ENCODE peak calls at places on chromosomes 5 and 9, in four cellular contexts. One of them, this sample, is unnamed.

GRCh38 chr9:2017459-2018161 is 2.5 kb downstream of the SMARCA2 start:
- DNase-seq in prostate gland: peak
- DNase-seq in Daoy: peak
- DNase-seq in NCI-H1436: peak
- DNase-seq in this sample: peak

GRCh38 chr5:79876510-79876909 is 114.6 kb downstream of the MTX3 start:
- DNase-seq in prostate gland: no peak
- DNase-seq in Daoy: no peak
- DNase-seq in NCI-H1436: no peak
- DNase-seq in this sample: no peak

GRCh38 chr5:179143446-179143845 is 83.3 kb downstream of the ZNF354C start:
- DNase-seq in prostate gland: no peak
- DNase-seq in Daoy: no peak
- DNase-seq in NCI-H1436: no peak
- DNase-seq in this sample: no peak

GRCh38 chr9:7983361-7983974 is 183.9 kb upstream of the DMAC1 start:
- DNase-seq in Daoy: no peak
- DNase-seq in prostate gland: no peak
- DNase-seq in NCI-H1436: no peak
- DNase-seq in this sample: no peak

GRCh38 chr5:66981266-66981665 is 215.3 kb downstream of the CD180 start:
- DNase-seq in prostate gland: no peak
- DNase-seq in NCI-H1436: no peak
- DNase-seq in Daoy: no peak
- DNase-seq in this sample: no peak

GRCh38 chr5:80149161-80149609 is 106.7 kb downstream of the SERINC5 start:
- DNase-seq in Daoy: no peak
- DNase-seq in NCI-H1436: no peak
- DNase-seq in prostate gland: no peak
- DNase-seq in this sample: no peak

GRCh38 chr5:43275391-43275790 is 37.8 kb downstream of the HMGCS1 start:
- DNase-seq in prostate gland: no peak
- DNase-seq in NCI-H1436: no peak
- DNase-seq in Daoy: no peak
- DNase-seq in this sample: no peak

GRCh38 chr9:128051932-128052734 is 15.0 kb downstream of the NAIF1 start:
- DNase-seq in Daoy: no peak
- DNase-seq in prostate gland: no peak
- DNase-seq in NCI-H1436: no peak
- DNase-seq in this sample: no peak

GRCh38 chr9:135300346-135301141 is 179.0 kb upstream of the PPP1R26 start:
- DNase-seq in Daoy: peak
- DNase-seq in NCI-H1436: no peak
- DNase-seq in prostate gland: no peak
- DNase-seq in this sample: no peak

GRCh38 chr9:15155826-15156225 is 151.2 kb downstream of the TTC39B start:
- DNase-seq in Daoy: no peak
- DNase-seq in prostate gland: no peak
- DNase-seq in NCI-H1436: no peak
- DNase-seq in this sample: no peak

GRCh38 chr9:33418090-33418489 is 15.7 kb upstream of the AQP7 start:
- DNase-seq in NCI-H1436: no peak
- DNase-seq in prostate gland: no peak
- DNase-seq in Daoy: no peak
- DNase-seq in this sample: no peak

GRCh38 chr9:111298831-111299603 is 31.0 kb downstream of the OR2K2 start:
- DNase-seq in prostate gland: peak
- DNase-seq in Daoy: peak
- DNase-seq in NCI-H1436: peak
- DNase-seq in this sample: no peak

GRCh38 chr5:169331292-169331852 is 30.4 kb upstream of the SLIT3 start:
- DNase-seq in NCI-H1436: no peak
- DNase-seq in prostate gland: no peak
- DNase-seq in Daoy: no peak
- DNase-seq in this sample: no peak

GRCh38 chr5:1288439-1289335 is 6.2 kb downstream of the TERT start:
- DNase-seq in prostate gland: no peak
- DNase-seq in Daoy: no peak
- DNase-seq in NCI-H1436: no peak
- DNase-seq in this sample: no peak

GRCh38 chr5:39423331-39423751 is 1.4 kb downstream of the DAB2 start:
- DNase-seq in Daoy: no peak
- DNase-seq in prostate gland: no peak
- DNase-seq in NCI-H1436: no peak
- DNase-seq in this sample: no peak

GRCh38 chr5:158317507-158317906 is 458.6 kb upstream of the CLINT1 start:
- DNase-seq in Daoy: no peak
- DNase-seq in prostate gland: peak
- DNase-seq in NCI-H1436: no peak
- DNase-seq in this sample: no peak

GRCh38 chr5:123807177-123807900 is 295.4 kb downstream of the CSNK1G3 start:
- DNase-seq in Daoy: no peak
- DNase-seq in NCI-H1436: peak
- DNase-seq in prostate gland: no peak
- DNase-seq in this sample: no peak

GRCh38 chr5:9895305-9895650 is 265.1 kb upstream of the TAS2R1 start:
- DNase-seq in prostate gland: no peak
- DNase-seq in Daoy: no peak
- DNase-seq in NCI-H1436: no peak
- DNase-seq in this sample: no peak

GRCh38 chr5:112757468-112758208 is 20.0 kb downstream of the APC start:
- DNase-seq in Daoy: peak
- DNase-seq in NCI-H1436: peak
- DNase-seq in prostate gland: peak
- DNase-seq in this sample: no peak

GRCh38 chr9:105828596-105829213 is 134.4 kb downstream of the TMEM38B start:
- DNase-seq in prostate gland: no peak
- DNase-seq in NCI-H1436: no peak
- DNase-seq in Daoy: no peak
- DNase-seq in this sample: no peak

GRCh38 chr5:179610109-179610902 is 13.2 kb downstream of the HNRNPH1 start:
- DNase-seq in prostate gland: no peak
- DNase-seq in Daoy: no peak
- DNase-seq in NCI-H1436: no peak
- DNase-seq in this sample: no peak

GRCh38 chr5:16626696-16627264 is 10.0 kb upstream of the RETREG1 start:
- DNase-seq in prostate gland: no peak
- DNase-seq in Daoy: no peak
- DNase-seq in NCI-H1436: no peak
- DNase-seq in this sample: no peak

GRCh38 chr5:127878174-127878750 is 175.1 kb downstream of the CCDC192 start:
- DNase-seq in Daoy: peak
- DNase-seq in NCI-H1436: peak
- DNase-seq in prostate gland: peak
- DNase-seq in this sample: no peak

GRCh38 chr9:37028425-37029031 is 5.5 kb downstream of the PAX5 start:
- DNase-seq in Daoy: no peak
- DNase-seq in prostate gland: no peak
- DNase-seq in NCI-H1436: no peak
- DNase-seq in this sample: no peak

GRCh38 chr9:18606831-18607230 is 132.9 kb downstream of the ADAMTSL1 start:
- DNase-seq in Daoy: peak
- DNase-seq in prostate gland: no peak
- DNase-seq in NCI-H1436: no peak
- DNase-seq in this sample: no peak

GRCh38 chr9:133888048-133888778 is 103.9 kb downstream of the VAV2 start:
- DNase-seq in NCI-H1436: no peak
- DNase-seq in prostate gland: no peak
- DNase-seq in Daoy: no peak
- DNase-seq in this sample: no peak

GRCh38 chr5:35810561-35810960 is 46.1 kb upstream of the IL7R start:
- DNase-seq in prostate gland: no peak
- DNase-seq in NCI-H1436: no peak
- DNase-seq in Daoy: no peak
- DNase-seq in this sample: no peak

GRCh38 chr9:75108571-75108970 is 20.3 kb downstream of the OSTF1 start:
- DNase-seq in NCI-H1436: no peak
- DNase-seq in prostate gland: no peak
- DNase-seq in Daoy: peak
- DNase-seq in this sample: peak

GRCh38 chr5:179250561-179251225 is 94.6 kb downstream of the ADAMTS2 start:
- DNase-seq in prostate gland: no peak
- DNase-seq in Daoy: no peak
- DNase-seq in NCI-H1436: no peak
- DNase-seq in this sample: no peak

GRCh38 chr9:135326633-135327152 is 152.9 kb upstream of the PPP1R26 start:
- DNase-seq in prostate gland: no peak
- DNase-seq in Daoy: peak
- DNase-seq in NCI-H1436: no peak
- DNase-seq in this sample: no peak

GRCh38 chr9:23701291-23701690 is 124.7 kb downstream of the ELAVL2 start:
- DNase-seq in Daoy: no peak
- DNase-seq in NCI-H1436: no peak
- DNase-seq in prostate gland: no peak
- DNase-seq in this sample: no peak

GRCh38 chr5:169705322-169705721 is 68.2 kb downstream of the DOCK2 start:
- DNase-seq in Daoy: no peak
- DNase-seq in prostate gland: no peak
- DNase-seq in NCI-H1436: no peak
- DNase-seq in this sample: no peak

GRCh38 chr9:132283863-132284262 is 70.9 kb downstream of the SETX start:
- DNase-seq in Daoy: no peak
- DNase-seq in NCI-H1436: no peak
- DNase-seq in prostate gland: no peak
- DNase-seq in this sample: no peak